ENCODE peak calls at places on chromosome 16, in five cellular contexts. One of them, this sample, is unnamed.

GRCh38 chr16:82241469-82242052 is 71.5 kb upstream of the MPHOSPH6 start:
- DNase-seq in lower leg skin: no peak
- DNase-seq in brain microvascular endothelial cell: no peak
- DNase-seq in M059J: no peak
- DNase-seq in NCI-H1694 treated with DMSO at 0.1 percent for 48 hours: no peak
- DNase-seq in this sample: no peak

GRCh38 chr16:66622863-66623262 is 18.4 kb downstream of the CMTM3 start:
- DNase-seq in lower leg skin: no peak
- DNase-seq in brain microvascular endothelial cell: no peak
- DNase-seq in M059J: no peak
- DNase-seq in NCI-H1694 treated with DMSO at 0.1 percent for 48 hours: no peak
- DNase-seq in this sample: no peak

GRCh38 chr16:48960830-48961229 is 320.8 kb downstream of the CBLN1 start:
- DNase-seq in lower leg skin: no peak
- DNase-seq in brain microvascular endothelial cell: no peak
- DNase-seq in M059J: no peak
- DNase-seq in NCI-H1694 treated with DMSO at 0.1 percent for 48 hours: no peak
- DNase-seq in this sample: no peak

GRCh38 chr16:5328546-5328945 is 231.0 kb upstream of the EEF2KMT start:
- DNase-seq in lower leg skin: no peak
- DNase-seq in brain microvascular endothelial cell: no peak
- DNase-seq in M059J: peak
- DNase-seq in NCI-H1694 treated with DMSO at 0.1 percent for 48 hours: no peak
- DNase-seq in this sample: no peak

GRCh38 chr16:63655846-63656245 is 1466.0 kb downstream of the CDH11 start:
- DNase-seq in lower leg skin: no peak
- DNase-seq in brain microvascular endothelial cell: no peak
- DNase-seq in M059J: no peak
- DNase-seq in NCI-H1694 treated with DMSO at 0.1 percent for 48 hours: no peak
- DNase-seq in this sample: no peak

GRCh38 chr16:89035698-89036570 is 57.7 kb upstream of the ACSF3 start:
- DNase-seq in lower leg skin: no peak
- DNase-seq in brain microvascular endothelial cell: no peak
- DNase-seq in M059J: no peak
- DNase-seq in NCI-H1694 treated with DMSO at 0.1 percent for 48 hours: no peak
- DNase-seq in this sample: no peak

GRCh38 chr16:52861614-52862022 is 191.1 kb downstream of the CHD9NB start:
- DNase-seq in lower leg skin: no peak
- DNase-seq in brain microvascular endothelial cell: peak
- DNase-seq in M059J: peak
- DNase-seq in NCI-H1694 treated with DMSO at 0.1 percent for 48 hours: peak
- DNase-seq in this sample: peak

GRCh38 chr16:59305850-59306249 is 571.7 kb upstream of the GOT2 start:
- DNase-seq in lower leg skin: no peak
- DNase-seq in brain microvascular endothelial cell: no peak
- DNase-seq in M059J: peak
- DNase-seq in NCI-H1694 treated with DMSO at 0.1 percent for 48 hours: no peak
- DNase-seq in this sample: no peak

GRCh38 chr16:31142109-31143035 is 6.8 kb upstream of the PRSS8 start:
- DNase-seq in lower leg skin: peak
- DNase-seq in brain microvascular endothelial cell: peak
- DNase-seq in M059J: peak
- DNase-seq in NCI-H1694 treated with DMSO at 0.1 percent for 48 hours: peak
- DNase-seq in this sample: peak

GRCh38 chr16:85554114-85554790 is 58.9 kb upstream of the GSE1 start:
- DNase-seq in lower leg skin: peak
- DNase-seq in brain microvascular endothelial cell: peak
- DNase-seq in M059J: peak
- DNase-seq in NCI-H1694 treated with DMSO at 0.1 percent for 48 hours: peak
- DNase-seq in this sample: peak

GRCh38 chr16:22813223-22813945 is 578 bp upstream of the HS3ST2 start:
- DNase-seq in lower leg skin: peak
- DNase-seq in brain microvascular endothelial cell: no peak
- DNase-seq in M059J: peak
- DNase-seq in NCI-H1694 treated with DMSO at 0.1 percent for 48 hours: no peak
- DNase-seq in this sample: peak

GRCh38 chr16:89602273-89602951 is 11.0 kb upstream of the DPEP1 start:
- DNase-seq in lower leg skin: no peak
- DNase-seq in brain microvascular endothelial cell: peak
- DNase-seq in M059J: peak
- DNase-seq in NCI-H1694 treated with DMSO at 0.1 percent for 48 hours: no peak
- DNase-seq in this sample: peak

GRCh38 chr16:11687606-11688519 is 19.6 kb downstream of the SNN start:
- DNase-seq in lower leg skin: no peak
- DNase-seq in brain microvascular endothelial cell: no peak
- DNase-seq in M059J: no peak
- DNase-seq in NCI-H1694 treated with DMSO at 0.1 percent for 48 hours: peak
- DNase-seq in this sample: no peak

GRCh38 chr16:86925067-86925791 is 346.9 kb downstream of the FOXL1 start:
- DNase-seq in lower leg skin: no peak
- DNase-seq in brain microvascular endothelial cell: peak
- DNase-seq in M059J: peak
- DNase-seq in NCI-H1694 treated with DMSO at 0.1 percent for 48 hours: no peak
- DNase-seq in this sample: peak

GRCh38 chr16:87620201-87620495 is 17.8 kb downstream of the JPH3 start:
- DNase-seq in lower leg skin: no peak
- DNase-seq in brain microvascular endothelial cell: no peak
- DNase-seq in M059J: no peak
- DNase-seq in NCI-H1694 treated with DMSO at 0.1 percent for 48 hours: no peak
- DNase-seq in this sample: no peak

GRCh38 chr16:3518983-3519343 is 18.2 kb downstream of the CLUAP1 start:
- DNase-seq in lower leg skin: no peak
- DNase-seq in brain microvascular endothelial cell: no peak
- DNase-seq in M059J: no peak
- DNase-seq in NCI-H1694 treated with DMSO at 0.1 percent for 48 hours: no peak
- DNase-seq in this sample: no peak

GRCh38 chr16:75250089-75250808 is 1.2 kb downstream of the BCAR1 start:
- DNase-seq in lower leg skin: no peak
- DNase-seq in brain microvascular endothelial cell: no peak
- DNase-seq in M059J: peak
- DNase-seq in NCI-H1694 treated with DMSO at 0.1 percent for 48 hours: no peak
- DNase-seq in this sample: peak

GRCh38 chr16:71421911-71422310 is 19.9 kb downstream of the TLE7 start:
- DNase-seq in lower leg skin: no peak
- DNase-seq in brain microvascular endothelial cell: peak
- DNase-seq in M059J: peak
- DNase-seq in NCI-H1694 treated with DMSO at 0.1 percent for 48 hours: no peak
- DNase-seq in this sample: peak

GRCh38 chr16:75416904-75417565 is 16.3 kb downstream of the CFDP1 start:
- DNase-seq in lower leg skin: no peak
- DNase-seq in brain microvascular endothelial cell: no peak
- DNase-seq in M059J: no peak
- DNase-seq in NCI-H1694 treated with DMSO at 0.1 percent for 48 hours: no peak
- DNase-seq in this sample: no peak

GRCh38 chr16:51198349-51198748 is 47.3 kb upstream of the SALL1 start:
- DNase-seq in lower leg skin: no peak
- DNase-seq in brain microvascular endothelial cell: no peak
- DNase-seq in M059J: no peak
- DNase-seq in NCI-H1694 treated with DMSO at 0.1 percent for 48 hours: no peak
- DNase-seq in this sample: no peak

GRCh38 chr16:55370762-55371482 is 46.9 kb downstream of the IRX6 start:
- DNase-seq in lower leg skin: peak
- DNase-seq in brain microvascular endothelial cell: peak
- DNase-seq in M059J: peak
- DNase-seq in NCI-H1694 treated with DMSO at 0.1 percent for 48 hours: peak
- DNase-seq in this sample: peak

GRCh38 chr16:85444879-85445778 is 168.0 kb upstream of the GSE1 start:
- DNase-seq in lower leg skin: no peak
- DNase-seq in brain microvascular endothelial cell: no peak
- DNase-seq in M059J: no peak
- DNase-seq in NCI-H1694 treated with DMSO at 0.1 percent for 48 hours: peak
- DNase-seq in this sample: no peak

GRCh38 chr16:86566601-86566965 is at the start of gene FOXC2:
- DNase-seq in lower leg skin: peak
- DNase-seq in brain microvascular endothelial cell: peak
- DNase-seq in M059J: peak
- DNase-seq in NCI-H1694 treated with DMSO at 0.1 percent for 48 hours: no peak
- DNase-seq in this sample: peak

GRCh38 chr16:25419681-25420080 is 162.0 kb upstream of the ZKSCAN2 start:
- DNase-seq in lower leg skin: no peak
- DNase-seq in brain microvascular endothelial cell: no peak
- DNase-seq in M059J: no peak
- DNase-seq in NCI-H1694 treated with DMSO at 0.1 percent for 48 hours: no peak
- DNase-seq in this sample: no peak

GRCh38 chr16:57372372-57373116 is at the start of gene CX3CL1:
- DNase-seq in lower leg skin: peak
- DNase-seq in brain microvascular endothelial cell: peak
- DNase-seq in M059J: peak
- DNase-seq in NCI-H1694 treated with DMSO at 0.1 percent for 48 hours: no peak
- DNase-seq in this sample: peak

GRCh38 chr16:2115591-2115973 is 20.1 kb downstream of the PKD1 start:
- DNase-seq in lower leg skin: no peak
- DNase-seq in brain microvascular endothelial cell: no peak
- DNase-seq in M059J: no peak
- DNase-seq in NCI-H1694 treated with DMSO at 0.1 percent for 48 hours: no peak
- DNase-seq in this sample: no peak

GRCh38 chr16:30063893-30064745 is 1.4 kb upstream of the ALDOA start:
- DNase-seq in lower leg skin: peak
- DNase-seq in brain microvascular endothelial cell: no peak
- DNase-seq in M059J: peak
- DNase-seq in NCI-H1694 treated with DMSO at 0.1 percent for 48 hours: peak
- DNase-seq in this sample: peak

GRCh38 chr16:54284319-54284930 is 2.2 kb downstream of the IRX3 start:
- DNase-seq in lower leg skin: no peak
- DNase-seq in brain microvascular endothelial cell: no peak
- DNase-seq in M059J: no peak
- DNase-seq in NCI-H1694 treated with DMSO at 0.1 percent for 48 hours: no peak
- DNase-seq in this sample: peak

GRCh38 chr16:81548901-81549546 is 104.4 kb downstream of the CMIP start:
- DNase-seq in lower leg skin: no peak
- DNase-seq in brain microvascular endothelial cell: no peak
- DNase-seq in M059J: no peak
- DNase-seq in NCI-H1694 treated with DMSO at 0.1 percent for 48 hours: no peak
- DNase-seq in this sample: peak

GRCh38 chr16:11105038-11105903 is 150.7 kb downstream of the SOCS1 start:
- DNase-seq in lower leg skin: peak
- DNase-seq in brain microvascular endothelial cell: peak
- DNase-seq in M059J: peak
- DNase-seq in NCI-H1694 treated with DMSO at 0.1 percent for 48 hours: peak
- DNase-seq in this sample: peak

GRCh38 chr16:79381552-79382042 is 218.9 kb downstream of the MAF start:
- DNase-seq in lower leg skin: peak
- DNase-seq in brain microvascular endothelial cell: no peak
- DNase-seq in M059J: no peak
- DNase-seq in NCI-H1694 treated with DMSO at 0.1 percent for 48 hours: no peak
- DNase-seq in this sample: no peak

GRCh38 chr16:47833771-47834170 is 322.0 kb downstream of the ABCC12 start:
- DNase-seq in lower leg skin: no peak
- DNase-seq in brain microvascular endothelial cell: no peak
- DNase-seq in M059J: no peak
- DNase-seq in NCI-H1694 treated with DMSO at 0.1 percent for 48 hours: no peak
- DNase-seq in this sample: no peak

GRCh38 chr16:83200005-83200779 is 573.4 kb downstream of the CDH13 start:
- DNase-seq in lower leg skin: no peak
- DNase-seq in brain microvascular endothelial cell: no peak
- DNase-seq in M059J: peak
- DNase-seq in NCI-H1694 treated with DMSO at 0.1 percent for 48 hours: no peak
- DNase-seq in this sample: no peak

GRCh38 chr16:75899163-75899562 is 172.9 kb upstream of the CPHXL start:
- DNase-seq in lower leg skin: no peak
- DNase-seq in brain microvascular endothelial cell: no peak
- DNase-seq in M059J: no peak
- DNase-seq in NCI-H1694 treated with DMSO at 0.1 percent for 48 hours: no peak
- DNase-seq in this sample: no peak

GRCh38 chr16:11034005-11034404 is 89.6 kb downstream of the CLEC16A start:
- DNase-seq in lower leg skin: peak
- DNase-seq in brain microvascular endothelial cell: no peak
- DNase-seq in M059J: no peak
- DNase-seq in NCI-H1694 treated with DMSO at 0.1 percent for 48 hours: no peak
- DNase-seq in this sample: no peak